ENCODE peak calls at places on chromosomes 1 and 21, in seven cellular contexts. One of them, this sample, is unnamed.

GRCh38 chr1:226586116-226586515 is 37.6 kb downstream of the STUM start:
- DNase-seq in pancreas: no peak
- DNase-seq in breast epithelium: no peak
- DNase-seq in thoracic aorta: no peak
- DNase-seq in K562: no peak
- DNase-seq in mammary epithelial cell: no peak
- DNase-seq in sigmoid colon: no peak
- DNase-seq in this sample: no peak

GRCh38 chr1:2463396-2463795 is 12.7 kb upstream of the PLCH2 start:
- DNase-seq in breast epithelium: no peak
- DNase-seq in K562: no peak
- DNase-seq in mammary epithelial cell: no peak
- DNase-seq in thoracic aorta: no peak
- DNase-seq in pancreas: no peak
- DNase-seq in sigmoid colon: no peak
- DNase-seq in this sample: no peak

GRCh38 chr1:64686828-64687724 is 57.8 kb upstream of the RAVER2 start:
- DNase-seq in mammary epithelial cell: peak; percentile 21
- DNase-seq in breast epithelium: no peak
- DNase-seq in K562: peak; percentile 66
- DNase-seq in pancreas: no peak
- DNase-seq in sigmoid colon: no peak
- DNase-seq in thoracic aorta: no peak
- DNase-seq in this sample: no peak

GRCh38 chr1:24414884-24415333 is 693 bp upstream of the NIPAL3 start:
- DNase-seq in pancreas: no peak
- DNase-seq in sigmoid colon: no peak
- DNase-seq in mammary epithelial cell: no peak
- DNase-seq in breast epithelium: no peak
- DNase-seq in K562: no peak
- DNase-seq in thoracic aorta: no peak
- DNase-seq in this sample: no peak

GRCh38 chr1:234911787-234912186 is 216.8 kb downstream of the TOMM20 start:
- DNase-seq in mammary epithelial cell: no peak
- DNase-seq in pancreas: no peak
- DNase-seq in breast epithelium: no peak
- DNase-seq in K562: no peak
- DNase-seq in thoracic aorta: no peak
- DNase-seq in sigmoid colon: peak; percentile 64
- DNase-seq in this sample: no peak

GRCh38 chr21:38228115-38228514 is 28.7 kb upstream of the KCNJ15 start:
- DNase-seq in thoracic aorta: no peak
- DNase-seq in K562: no peak
- DNase-seq in mammary epithelial cell: peak; percentile 74
- DNase-seq in pancreas: no peak
- DNase-seq in sigmoid colon: no peak
- DNase-seq in breast epithelium: no peak
- DNase-seq in this sample: no peak

GRCh38 chr1:227272428-227272827 is 45.9 kb downstream of the CDC42BPA start:
- DNase-seq in breast epithelium: no peak
- DNase-seq in mammary epithelial cell: no peak
- DNase-seq in K562: no peak
- DNase-seq in sigmoid colon: no peak
- DNase-seq in thoracic aorta: no peak
- DNase-seq in pancreas: no peak
- DNase-seq in this sample: no peak

GRCh38 chr1:37353871-37354270 is 120.5 kb upstream of the ZC3H12A start:
- DNase-seq in sigmoid colon: no peak
- DNase-seq in K562: no peak
- DNase-seq in pancreas: no peak
- DNase-seq in mammary epithelial cell: no peak
- DNase-seq in thoracic aorta: no peak
- DNase-seq in breast epithelium: no peak
- DNase-seq in this sample: no peak

GRCh38 chr1:113886417-113887391 is 677 bp downstream of the BCL2L15 start:
- DNase-seq in pancreas: no peak
- DNase-seq in K562: no peak
- DNase-seq in breast epithelium: no peak
- DNase-seq in thoracic aorta: no peak
- DNase-seq in mammary epithelial cell: no peak
- DNase-seq in sigmoid colon: no peak
- DNase-seq in this sample: no peak

GRCh38 chr1:6185151-6185550 is 5.0 kb upstream of the CHD5 start:
- DNase-seq in K562: no peak
- DNase-seq in thoracic aorta: no peak
- DNase-seq in sigmoid colon: no peak
- DNase-seq in mammary epithelial cell: peak; percentile 24
- DNase-seq in breast epithelium: no peak
- DNase-seq in pancreas: no peak
- DNase-seq in this sample: no peak

GRCh38 chr1:25727819-25728286 is 72.1 kb upstream of the SELENON start:
- DNase-seq in sigmoid colon: peak; percentile 89
- DNase-seq in breast epithelium: no peak
- DNase-seq in K562: peak; percentile 33
- DNase-seq in thoracic aorta: no peak
- DNase-seq in mammary epithelial cell: no peak
- DNase-seq in pancreas: peak; percentile 78
- DNase-seq in this sample: peak; percentile 21

GRCh38 chr1:86441581-86441980 is 17.6 kb downstream of the CLCA2 start:
- DNase-seq in sigmoid colon: no peak
- DNase-seq in thoracic aorta: no peak
- DNase-seq in breast epithelium: no peak
- DNase-seq in pancreas: no peak
- DNase-seq in mammary epithelial cell: no peak
- DNase-seq in K562: no peak
- DNase-seq in this sample: no peak

GRCh38 chr1:26351591-26352337 is 2.2 kb downstream of the CRYBG2 start:
- DNase-seq in sigmoid colon: no peak
- DNase-seq in K562: peak; percentile 59
- DNase-seq in thoracic aorta: no peak
- DNase-seq in pancreas: no peak
- DNase-seq in mammary epithelial cell: peak; percentile 96
- DNase-seq in breast epithelium: no peak
- DNase-seq in this sample: no peak

GRCh38 chr1:184300446-184300845 is 86.4 kb upstream of the C1orf21 start:
- DNase-seq in thoracic aorta: no peak
- DNase-seq in sigmoid colon: no peak
- DNase-seq in K562: no peak
- DNase-seq in mammary epithelial cell: no peak
- DNase-seq in breast epithelium: no peak
- DNase-seq in pancreas: no peak
- DNase-seq in this sample: no peak

GRCh38 chr1:184298321-184299052 is 88.3 kb upstream of the C1orf21 start:
- DNase-seq in breast epithelium: no peak
- DNase-seq in K562: no peak
- DNase-seq in mammary epithelial cell: no peak
- DNase-seq in thoracic aorta: no peak
- DNase-seq in sigmoid colon: no peak
- DNase-seq in pancreas: no peak
- DNase-seq in this sample: no peak

GRCh38 chr1:184297244-184297750 is 89.5 kb upstream of the C1orf21 start:
- DNase-seq in sigmoid colon: no peak
- DNase-seq in mammary epithelial cell: no peak
- DNase-seq in thoracic aorta: no peak
- DNase-seq in breast epithelium: no peak
- DNase-seq in pancreas: peak; percentile 54
- DNase-seq in K562: no peak
- DNase-seq in this sample: no peak

GRCh38 chr1:184299796-184300195 is 87.0 kb upstream of the C1orf21 start:
- DNase-seq in mammary epithelial cell: no peak
- DNase-seq in pancreas: no peak
- DNase-seq in sigmoid colon: no peak
- DNase-seq in K562: no peak
- DNase-seq in thoracic aorta: no peak
- DNase-seq in breast epithelium: no peak
- DNase-seq in this sample: no peak

DNA sequence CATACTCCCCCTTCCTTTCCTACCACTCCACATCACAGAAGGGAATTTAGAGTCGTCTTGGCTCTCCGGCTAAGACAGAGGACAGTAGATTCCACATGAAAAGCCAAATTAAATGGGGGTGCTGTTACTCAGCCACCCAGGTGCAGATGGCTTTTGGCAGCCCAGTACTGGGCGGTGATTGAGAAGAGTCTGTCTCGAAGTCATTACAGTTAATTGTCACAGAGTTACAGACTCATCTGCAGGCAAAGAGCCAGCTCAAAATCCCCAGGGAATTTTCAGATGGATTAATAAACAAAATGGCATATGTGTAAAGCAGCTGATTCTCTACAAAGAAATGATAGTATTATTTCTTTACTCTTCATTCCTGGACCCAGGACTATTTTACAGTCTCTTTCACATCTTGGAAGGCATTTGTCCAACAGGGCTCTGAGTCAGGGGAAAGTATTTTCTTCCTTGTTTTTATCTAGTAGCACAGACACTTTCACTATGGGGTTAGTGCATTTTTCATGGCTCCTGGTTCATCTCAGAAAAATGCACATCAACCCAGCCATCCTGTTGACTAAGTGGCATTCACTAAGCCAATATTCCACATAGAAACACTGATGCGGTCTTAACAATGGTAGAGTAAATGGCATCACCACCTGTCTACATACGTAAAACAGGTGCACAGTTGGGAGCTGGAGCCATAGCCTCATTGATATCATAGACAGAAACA is 87.6 kb upstream of the C1orf21 start:
- DNase-seq in pancreas: no peak
- DNase-seq in sigmoid colon: no peak
- DNase-seq in K562: no peak
- DNase-seq in breast epithelium: no peak
- DNase-seq in thoracic aorta: no peak
- DNase-seq in mammary epithelial cell: peak; percentile 52
- DNase-seq in this sample: no peak
- H3K27ac ChIP-seq in pancreas: no peak overlapping the region
- H3K27ac ChIP-seq in sigmoid colon: peak overlapping the region; percentile 10
- H3K27ac ChIP-seq in K562: no peak overlapping the region
- H3K27ac ChIP-seq in breast epithelium: no peak overlapping the region
- H3K27ac ChIP-seq in thoracic aorta: no peak overlapping the region
- H3K27ac ChIP-seq in mammary epithelial cell: no peak overlapping the region
- H3K27ac ChIP-seq in this sample: no peak overlapping the region

GRCh38 chr1:92831368-92831761 is 475 bp upstream of the RPL5 start:
- DNase-seq in breast epithelium: no peak
- DNase-seq in thoracic aorta: no peak
- DNase-seq in sigmoid colon: no peak
- DNase-seq in mammary epithelial cell: no peak
- DNase-seq in pancreas: no peak
- DNase-seq in K562: no peak
- DNase-seq in this sample: no peak
- H3K36me3 ChIP-seq in breast epithelium: no peaks in the 10 kb centered on the region
- H3K36me3 ChIP-seq in thoracic aorta: no peaks in the 10 kb centered on the region
- H3K36me3 ChIP-seq in sigmoid colon: peaks cover 12% of the 10 kb centered on the region
- H3K36me3 ChIP-seq in mammary epithelial cell: peaks cover 26% of the 10 kb centered on the region
- H3K36me3 ChIP-seq in pancreas: peaks cover 15% of the 10 kb centered on the region
- H3K36me3 ChIP-seq in K562: peaks cover 42% of the 10 kb centered on the region
- H3K36me3 ChIP-seq in this sample: peaks cover 31% of the 10 kb centered on the region

DNA sequence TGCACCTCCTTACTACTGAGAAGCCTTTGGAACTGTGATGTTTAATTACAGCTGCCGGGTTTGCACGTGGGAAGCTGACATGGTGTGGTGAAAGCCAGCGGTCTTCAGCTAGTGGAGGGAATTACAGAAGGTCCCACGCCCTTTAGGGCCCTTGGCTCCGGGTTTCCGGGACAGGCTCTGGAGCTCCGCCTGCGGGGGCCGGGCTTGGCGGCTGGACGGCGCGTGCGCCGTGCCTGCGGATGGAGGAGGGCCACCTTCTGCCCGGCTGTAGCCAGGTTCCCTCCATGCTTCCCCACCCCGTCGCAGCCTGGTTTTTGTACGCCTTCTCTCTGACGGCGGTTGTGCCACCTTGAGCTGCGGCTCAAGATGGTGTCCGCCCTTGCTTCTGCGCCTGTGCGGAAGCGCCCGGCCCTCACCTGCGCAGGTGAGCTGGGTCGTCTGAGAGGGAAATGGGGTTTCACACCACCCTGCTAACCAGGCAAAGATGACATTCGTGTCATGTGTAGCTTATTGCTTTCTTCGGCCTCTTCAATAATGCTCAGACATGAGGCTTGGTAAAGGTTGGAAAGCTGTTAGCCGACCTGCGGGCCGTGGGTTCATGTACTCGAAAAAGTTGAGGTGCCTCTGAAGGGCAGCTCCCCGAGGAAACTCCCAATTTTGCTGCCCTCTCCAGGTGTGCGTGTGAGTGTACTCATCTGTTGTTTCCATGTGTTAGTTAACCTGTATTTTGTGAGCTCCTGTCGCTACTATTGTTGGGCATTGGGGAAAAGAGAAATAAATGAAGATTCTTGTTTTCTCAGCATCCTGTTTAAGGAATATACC is 36.6 kb upstream of the OPRD1 start:
- DNase-seq in K562: peak; percentile 42
- DNase-seq in breast epithelium: peak; percentile 70
- DNase-seq in thoracic aorta: peak; percentile 18
- DNase-seq in sigmoid colon: peak; percentile 83
- DNase-seq in mammary epithelial cell: peak; percentile 68
- DNase-seq in pancreas: peak; percentile 85
- DNase-seq in this sample: peak; percentile 51
- H3K4me3 ChIP-seq in K562: no peak overlapping the region
- H3K4me3 ChIP-seq in breast epithelium: peak overlapping the region; percentile 68
- H3K4me3 ChIP-seq in thoracic aorta: peak overlapping the region; percentile 58
- H3K4me3 ChIP-seq in sigmoid colon: peak overlapping the region; percentile 48
- H3K4me3 ChIP-seq in mammary epithelial cell: peak overlapping the region; percentile 14
- H3K4me3 ChIP-seq in pancreas: peak overlapping the region; percentile 22
- H3K4me3 ChIP-seq in this sample: peak overlapping the region; percentile 44

GRCh38 chr1:203678943-203679661 is 52.5 kb downstream of the ATP2B4 start:
- DNase-seq in K562: no peak
- DNase-seq in thoracic aorta: no peak
- DNase-seq in breast epithelium: no peak
- DNase-seq in sigmoid colon: no peak
- DNase-seq in mammary epithelial cell: peak; percentile 70
- DNase-seq in pancreas: no peak
- DNase-seq in this sample: no peak

GRCh38 chr1:203680765-203681164 is 54.1 kb downstream of the ATP2B4 start:
- DNase-seq in K562: no peak
- DNase-seq in breast epithelium: no peak
- DNase-seq in sigmoid colon: no peak
- DNase-seq in mammary epithelial cell: no peak
- DNase-seq in pancreas: no peak
- DNase-seq in thoracic aorta: no peak
- DNase-seq in this sample: no peak

GRCh38 chr1:203676455-203676854 is 49.8 kb downstream of the ATP2B4 start:
- DNase-seq in pancreas: no peak
- DNase-seq in sigmoid colon: no peak
- DNase-seq in mammary epithelial cell: no peak
- DNase-seq in thoracic aorta: no peak
- DNase-seq in breast epithelium: no peak
- DNase-seq in K562: peak; percentile 39
- DNase-seq in this sample: no peak

GRCh38 chr1:203675596-203676347 is 49.1 kb downstream of the ATP2B4 start:
- DNase-seq in thoracic aorta: no peak
- DNase-seq in pancreas: peak; percentile 76
- DNase-seq in sigmoid colon: no peak
- DNase-seq in mammary epithelial cell: no peak
- DNase-seq in K562: no peak
- DNase-seq in breast epithelium: no peak
- DNase-seq in this sample: no peak

DNA sequence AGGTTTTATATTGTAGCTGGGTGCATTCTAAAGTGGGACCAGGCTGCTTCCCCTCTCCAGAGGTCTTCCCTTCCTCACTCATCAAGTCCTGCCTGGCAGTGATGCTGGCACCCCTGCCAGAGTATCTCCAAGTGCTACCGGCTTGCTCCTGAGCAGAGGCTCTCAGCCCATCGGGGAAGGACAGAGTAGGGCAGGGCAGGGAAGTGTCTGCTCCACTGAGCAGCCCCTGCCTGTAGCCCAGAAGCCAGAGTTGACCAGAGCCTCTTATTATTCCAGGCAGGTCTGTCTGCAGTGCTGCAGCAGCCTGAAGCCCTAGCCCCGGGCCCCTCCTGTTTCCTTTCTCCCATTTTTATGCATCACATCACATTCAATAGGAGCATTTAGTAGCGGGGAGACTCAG is 51.1 kb downstream of the ATP2B4 start:
- DNase-seq in thoracic aorta: no peak
- DNase-seq in mammary epithelial cell: no peak
- DNase-seq in K562: no peak
- DNase-seq in breast epithelium: no peak
- DNase-seq in pancreas: no peak
- DNase-seq in sigmoid colon: no peak
- DNase-seq in this sample: no peak
- H3K27ac ChIP-seq in thoracic aorta: no peak overlapping the region
- H3K27ac ChIP-seq in mammary epithelial cell: no peak overlapping the region
- H3K27ac ChIP-seq in K562: no peak overlapping the region
- H3K27ac ChIP-seq in breast epithelium: no peak overlapping the region
- H3K27ac ChIP-seq in pancreas: no peak overlapping the region
- H3K27ac ChIP-seq in sigmoid colon: peak overlapping the region; percentile 57
- H3K27ac ChIP-seq in this sample: no peak overlapping the region

This sample was measured in gastrocnemius medialis.